ENCODE peak calls at places on chromosomes 3 and 15, in six cellular contexts. I is progenitor cell of endocrine pancreas; H is GM10248; S is MCF 10A; J is neural crest cell; K is CD8-positive, alpha-beta T cell. R is an unnamed sample.

GRCh38 chr15:89043031-89044002 is 44.9 kb upstream of the ABHD2 start:
- DNase-seq in S (no peak), I (no peak), K (no peak), H (no peak), J (no peak), R (no peak)

GRCh38 chr3:194485876-194486539 is 794 bp downstream of the ATP13A3 start:
- DNase-seq in S (no peak), J (no peak), K (peak), I (peak), H (peak), R (peak)

GRCh38 chr3:105513886-105514285 is 147.2 kb downstream of the ALCAM start:
- DNase-seq in S (no peak), K (no peak), J (no peak), H (no peak), I (no peak), R (no peak)

GRCh38 chr3:72458365-72458764 is 389.9 kb downstream of the SHQ1 start:
- DNase-seq in H (no peak), K (no peak), J (no peak), S (no peak), I (no peak), R (no peak)

GRCh38 chr15:70383856-70384255 is 286.1 kb upstream of the TLE3 start:
- DNase-seq in S (no peak), H (no peak), J (no peak), K (no peak), I (no peak), R (no peak)

GRCh38 chr3:40120816-40121215 is 188.7 kb upstream of the EIF1B start:
- DNase-seq in H (no peak), I (no peak), K (no peak), J (no peak), S (peak), R (no peak)

GRCh38 chr15:70826634-70827033 is 27.3 kb downstream of the LARP6 start:
- DNase-seq in J (no peak), S (peak), I (no peak), H (no peak), K (no peak), R (no peak)

GRCh38 chr3:129046732-129047552 is 13.6 kb upstream of the GP9 start:
- DNase-seq in J (no peak), H (no peak), S (no peak), I (no peak), K (no peak), R (no peak)

GRCh38 chr3:139122221-139122581 is 77.5 kb upstream of the PRR23C start:
- DNase-seq in I (no peak), K (no peak), J (no peak), H (no peak), S (no peak), R (no peak)

GRCh38 chr3:47347217-47347801 is 33.5 kb upstream of the PTPN23 start:
- DNase-seq in H (peak), S (peak), K (no peak), J (no peak), I (no peak), R (no peak)

GRCh38 chr3:35505181-35505580 is 134.1 kb upstream of the ARPP21 start:
- DNase-seq in I (peak), J (peak), S (no peak), K (no peak), H (no peak), R (no peak)

GRCh38 chr3:153232737-153233330 is 70.8 kb downstream of the RAP2B start:
- DNase-seq in H (no peak), J (no peak), S (no peak), K (no peak), I (no peak), R (no peak)

GRCh38 chr3:120214161-120214560 is 70.9 kb downstream of the GPR156 start:
- DNase-seq in I (no peak), H (no peak), J (no peak), K (no peak), S (peak), R (no peak)

GRCh38 chr3:122074621-122075265 is 19.6 kb downstream of the CD86 start:
- DNase-seq in H (peak), J (no peak), I (no peak), S (no peak), K (no peak), R (peak)

GRCh38 chr15:28948036-28948435 is 62.3 kb downstream of the APBA2 start:
- DNase-seq in J (no peak), S (no peak), K (no peak), I (no peak), H (no peak), R (no peak)

GRCh38 chr15:99981223-99981647 is 248.0 kb upstream of the LYSMD4 start:
- DNase-seq in I (no peak), H (no peak), J (no peak), S (no peak), K (no peak), R (no peak)

GRCh38 chr3:129599607-129600006 is 6.9 kb downstream of the PLXND1 start:
- DNase-seq in H (no peak), S (no peak), J (no peak), I (no peak), K (no peak), R (no peak)

GRCh38 chr15:70748281-70748747 is 15.0 kb downstream of the UACA start:
- DNase-seq in S (no peak), I (no peak), K (no peak), J (no peak), H (no peak), R (no peak)

GRCh38 chr3:136899622-136900158 is 37.7 kb downstream of the NCK1 start:
- DNase-seq in K (no peak), I (no peak), J (no peak), H (no peak), S (no peak), R (no peak)

GRCh38 chr3:105223815-105224214 is 142.9 kb upstream of the ALCAM start:
- DNase-seq in J (no peak), K (no peak), I (no peak), H (no peak), S (no peak), R (no peak)

GRCh38 chr3:156489462-156489911 is 65.4 kb downstream of the SSR3 start:
- DNase-seq in S (peak), H (no peak), J (no peak), I (no peak), K (no peak), R (no peak)

GRCh38 chr3:73624363-73625123 is at the start of gene PDZRN3:
- DNase-seq in S (no peak), K (no peak), J (peak), H (no peak), I (peak), R (no peak)

GRCh38 chr3:9398715-9399708 is 1.6 kb downstream of the SETD5 start:
- DNase-seq in I (no peak), K (no peak), S (peak), H (peak), J (no peak), R (no peak)

GRCh38 chr15:60853077-60853476 is 374.1 kb upstream of the ICE2 start:
- DNase-seq in H (no peak), J (no peak), S (no peak), K (no peak), I (no peak), R (no peak)

GRCh38 chr15:56948766-56949105 is 30.3 kb downstream of the TCF12 start:
- DNase-seq in S (no peak), J (no peak), I (no peak), K (no peak), H (no peak), R (no peak)

GRCh38 chr3:14784087-14784596 is 34.6 kb upstream of the FGD5 start:
- DNase-seq in S (no peak), H (no peak), J (no peak), I (no peak), K (no peak), R (no peak)

GRCh38 chr3:73653877-73654276 is 29.1 kb upstream of the PDZRN3 start:
- DNase-seq in K (no peak), H (no peak), I (no peak), S (peak), J (no peak), R (no peak)

GRCh38 chr15:91649922-91650321 is 203.6 kb upstream of the SLCO3A1 start:
- DNase-seq in I (no peak), H (no peak), K (no peak), S (no peak), J (no peak), R (no peak)

GRCh38 chr15:85831415-85832113 is 36.8 kb upstream of the KLHL25 start:
- DNase-seq in H (no peak), K (peak), J (peak), I (peak), S (peak), R (no peak)

GRCh38 chr3:11995061-11995460 is 9.1 kb upstream of the SYN2 start:
- DNase-seq in I (no peak), H (no peak), S (no peak), J (no peak), K (no peak), R (no peak)

GRCh38 chr15:89912674-89913396 is at the start of gene ARPIN:
- DNase-seq in J (peak), H (no peak), K (no peak), S (peak), I (peak), R (peak)

GRCh38 chr15:84784262-84784661 is 32.9 kb upstream of the ALPK3 start:
- DNase-seq in I (no peak), J (no peak), H (no peak), K (no peak), S (no peak), R (no peak)

GRCh38 chr3:153291052-153291689 is 129.1 kb downstream of the RAP2B start:
- DNase-seq in K (no peak), I (no peak), S (peak), J (no peak), H (peak), R (no peak)

DNA sequence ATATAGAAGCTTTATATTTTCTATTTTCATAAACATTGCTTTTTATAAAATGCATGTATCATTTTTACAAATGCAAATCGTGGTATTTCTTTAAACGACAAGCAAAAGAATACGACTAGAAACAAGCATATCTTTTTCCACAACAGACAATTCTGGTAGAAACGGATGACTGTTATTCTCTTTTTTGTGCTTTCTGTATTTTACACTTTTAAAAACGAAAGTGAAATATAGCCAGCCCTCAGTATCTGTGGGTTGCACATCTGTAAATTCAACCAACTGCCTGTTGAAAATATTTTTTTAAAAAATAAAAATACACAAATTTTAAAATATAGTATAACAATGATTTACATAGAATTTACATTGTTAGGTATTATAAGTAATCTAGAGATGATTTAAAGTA is 61.3 kb downstream of the PRTG start:
- DNase-seq in H (peak), K (no peak), J (no peak), S (no peak), I (no peak), R (no peak)
- TF ChIP-seq CTCF in H (no peak), K (no peak), J (no peak), S (no peak), I (no peak), R (no peak)

DNA sequence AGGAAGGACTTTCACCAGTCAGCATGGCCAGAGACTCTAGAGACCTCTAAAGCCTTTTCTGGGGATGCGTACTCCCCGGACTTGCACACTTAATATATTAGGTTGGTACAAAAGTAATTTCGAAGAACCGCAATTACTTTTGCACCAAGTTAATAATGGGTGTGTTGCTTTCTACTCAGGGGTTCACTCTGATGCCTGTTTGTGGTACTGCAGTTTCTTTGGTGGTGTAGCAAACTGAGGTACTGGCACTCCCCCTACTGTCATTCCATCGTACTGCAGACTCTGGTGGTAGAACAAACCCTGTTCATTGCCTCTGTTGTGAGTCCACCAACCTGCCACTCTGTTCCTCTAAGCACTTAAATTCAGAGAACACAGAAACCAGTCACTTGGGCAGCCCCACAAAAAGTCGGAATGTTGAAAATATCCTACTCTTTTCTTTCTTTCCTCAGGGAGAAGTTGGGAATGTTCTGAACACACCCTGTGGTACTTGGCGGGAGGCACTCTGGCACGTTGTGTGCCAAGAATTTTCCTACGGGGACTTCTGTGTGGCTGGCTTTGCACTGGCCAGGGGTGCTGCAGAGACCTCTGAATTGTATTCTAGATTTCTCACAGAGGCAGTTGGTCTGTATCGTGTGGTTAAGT is 46.3 kb downstream of the GABRG3 start:
- DNase-seq in J (peak), I (peak), H (no peak), S (no peak), K (no peak), R (no peak)
- TF ChIP-seq CTCF in J (peak), I (peak), H (peak), S (no peak), K (no peak), R (no peak)

DNA sequence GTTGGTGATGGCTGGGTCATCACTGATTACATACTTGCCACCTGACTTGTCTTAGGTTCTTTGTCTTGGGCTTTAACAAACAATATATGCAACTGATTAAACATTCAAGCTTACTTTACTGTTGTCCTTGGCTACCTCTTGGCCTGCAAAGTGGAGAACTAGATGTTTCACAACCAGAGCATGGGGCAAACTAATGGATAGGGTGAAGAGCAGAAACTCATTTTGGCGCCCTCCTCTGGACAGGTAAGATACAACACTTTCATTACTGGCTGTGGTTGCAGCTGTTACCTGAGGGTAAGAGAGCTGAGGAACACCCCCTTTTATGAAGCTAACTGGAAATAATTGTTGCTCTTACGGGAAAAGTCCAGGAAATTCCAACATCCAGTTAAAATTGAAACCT is 262.1 kb downstream of the NAALADL2 start:
- DNase-seq in S (peak), I (no peak), K (no peak), J (no peak), H (no peak), R (no peak)
- TF ChIP-seq CTCF in S (peak), I (peak), K (no peak), J (peak), H (no peak), R (no peak)

GRCh38 chr3:44880284-44880683 is 5.9 kb downstream of the TGM4 start:
- DNase-seq in H (no peak), J (no peak), K (no peak), I (no peak), S (no peak), R (no peak)

GRCh38 chr3:44885618-44886017 is 11.2 kb downstream of the TGM4 start:
- DNase-seq in S (peak), I (no peak), H (no peak), J (no peak), K (no peak), R (no peak)

GRCh38 chr3:44886561-44886960 is 12.2 kb downstream of the TGM4 start:
- DNase-seq in H (no peak), S (peak), K (no peak), I (no peak), J (no peak), R (no peak)

GRCh38 chr3:44883999-44884431 is 9.6 kb downstream of the TGM4 start:
- DNase-seq in K (no peak), I (no peak), H (no peak), S (peak), J (no peak), R (no peak)

DNA sequence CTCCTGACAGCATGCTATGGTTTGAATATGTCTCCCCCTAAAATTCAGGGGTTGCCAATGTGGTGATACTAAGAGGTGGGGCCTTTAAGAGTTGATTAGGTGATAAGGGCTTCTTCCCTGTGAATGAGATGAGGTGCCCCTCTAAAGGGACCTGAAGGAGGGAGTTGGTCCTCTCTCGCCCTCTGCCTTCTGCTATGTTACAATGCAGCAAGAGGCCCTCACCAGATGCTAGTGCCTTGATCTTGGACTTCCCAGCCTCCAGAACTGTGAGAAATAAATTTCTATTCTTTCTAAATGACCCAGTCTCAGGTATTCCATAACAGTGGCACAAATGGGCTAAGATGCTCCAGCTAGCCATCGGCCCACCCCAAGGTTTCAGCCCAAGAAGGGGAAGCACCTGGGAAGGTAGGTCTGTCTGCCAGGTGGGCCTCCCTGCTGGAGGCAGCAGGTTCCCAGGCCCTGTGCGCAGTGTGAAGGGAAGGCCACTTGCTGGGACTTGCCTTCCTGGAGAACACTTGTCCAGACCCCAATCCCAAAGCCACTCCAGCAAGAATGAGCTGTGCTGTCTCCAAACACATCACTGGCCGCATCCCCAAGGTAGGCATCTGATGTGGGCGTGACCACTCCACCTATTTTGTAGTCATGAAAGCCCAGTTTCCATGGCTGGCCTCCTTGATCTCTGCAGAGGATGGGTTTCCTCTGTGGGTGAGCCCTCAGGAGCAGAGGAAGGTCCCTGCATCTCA is 9.0 kb downstream of the TGM4 start:
- DNase-seq in K (no peak), I (no peak), H (no peak), J (no peak), S (no peak), R (no peak)
- TF ChIP-seq CTCF in K (no peak), I (no peak), H (no peak), J (peak), S (no peak), R (no peak)